ENCODE peak calls at places on chromosomes 2 and 18, in five cellular contexts. Q, W, M, O and E are unnamed samples.

GRCh38 chr2:223621901-223622300 is 19.7 kb upstream of the SCG2 start:
- DNase-seq in Q (no peak), W (no peak), M (no peak), O (no peak), E (no peak)

GRCh38 chr2:233007739-233008138 is 5.3 kb downstream of the NGEF start:
- DNase-seq in Q (no peak), W (no peak), M (no peak), O (no peak), E (no peak)

GRCh38 chr2:108215794-108216211 is 24.0 kb upstream of the SULT1C3 start:
- DNase-seq in Q (no peak), W (no peak), M (no peak), O (peak), E (no peak)

GRCh38 chr2:180184506-180184905 is 177.4 kb upstream of the CWC22 start:
- DNase-seq in Q (no peak), W (no peak), M (no peak), O (no peak), E (no peak)

GRCh38 chr18:7608798-7609197 is 41.7 kb downstream of the PTPRM start:
- DNase-seq in Q (no peak), W (no peak), M (no peak), O (no peak), E (no peak)

GRCh38 chr18:43159091-43159490 is 43.6 kb upstream of the RIT2 start:
- DNase-seq in Q (no peak), W (no peak), M (no peak), O (no peak), E (no peak)

GRCh38 chr2:28134857-28135256 is 244.3 kb downstream of the BABAM2 start:
- DNase-seq in Q (no peak), W (no peak), M (no peak), O (no peak), E (no peak)

GRCh38 chr18:77066689-77067088 is 65.9 kb downstream of the MBP start:
- DNase-seq in Q (no peak), W (no peak), M (no peak), O (no peak), E (no peak)

GRCh38 chr2:86393521-86394490 is 47.4 kb upstream of the KDM3A start:
- DNase-seq in Q (no peak), W (no peak), M (no peak), O (no peak), E (no peak)

GRCh38 chr18:62670573-62670972 is 44.8 kb upstream of the PHLPP1 start:
- DNase-seq in Q (no peak), W (no peak), M (no peak), O (no peak), E (no peak)

GRCh38 chr18:77140439-77141109 is 8.0 kb upstream of the MBP start:
- DNase-seq in Q (no peak), W (no peak), M (no peak), O (no peak), E (no peak)

GRCh38 chr2:127614731-127615130 is 31.2 kb upstream of the GPR17 start:
- DNase-seq in Q (no peak), W (no peak), M (no peak), O (no peak), E (no peak)

GRCh38 chr2:240431663-240432424 is 3.6 kb upstream of the GPC1 start:
- DNase-seq in Q (no peak), W (no peak), M (no peak), O (no peak), E (no peak)

GRCh38 chr18:55381277-55381676 is 206.7 kb downstream of the TCF4 start:
- DNase-seq in Q (no peak), W (no peak), M (no peak), O (no peak), E (no peak)

GRCh38 chr2:7748717-7749415 is 831.7 kb downstream of the RNF144A start:
- DNase-seq in Q (no peak), W (no peak), M (peak), O (no peak), E (no peak)

GRCh38 chr2:119004602-119005001 is 62.6 kb downstream of the MARCO start:
- DNase-seq in Q (no peak), W (no peak), M (no peak), O (no peak), E (no peak)

GRCh38 chr18:38545071-38545470 is 979.5 kb upstream of the CELF4 start:
- DNase-seq in Q (peak), W (no peak), M (peak), O (peak), E (peak)

GRCh38 chr2:130756041-130756720 is 841 bp downstream of the AMER3 start:
- DNase-seq in Q (peak), W (peak), M (no peak), O (peak), E (peak)

GRCh38 chr18:12585218-12585617 is 72.7 kb downstream of the SPIRE1 start:
- DNase-seq in Q (no peak), W (no peak), M (no peak), O (no peak), E (no peak)

DNA sequence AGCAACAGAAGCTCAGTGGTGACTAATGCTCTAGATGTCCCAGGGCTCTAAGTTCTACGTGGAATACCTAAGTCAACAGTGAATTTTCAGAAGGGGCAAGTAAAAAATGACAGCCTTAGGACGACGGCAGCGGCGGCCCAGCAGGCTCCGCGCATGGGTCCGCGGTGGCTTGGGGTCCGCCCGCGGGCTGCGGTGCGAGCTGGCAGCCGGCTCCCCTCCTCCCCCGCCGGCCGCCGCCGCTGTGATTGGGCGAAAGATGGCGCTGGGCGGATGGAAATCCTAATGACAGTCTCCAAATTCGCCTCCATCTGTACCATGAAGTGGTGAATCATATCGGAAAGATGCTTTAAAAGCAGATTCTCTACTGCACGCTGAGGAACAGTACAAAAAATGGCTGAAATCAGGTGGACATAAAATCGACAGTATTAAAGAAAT is 74.7 kb downstream of the HNRNPLL start:
- DNase-seq in Q (peak), W (no peak), M (no peak), O (peak), E (peak)
- TF ChIP-seq CTCF in Q (no peak), W (peak), M (no peak), O (peak), E (no peak)

GRCh38 chr2:202033317-202034248 is at the start of gene FZD7:
- DNase-seq in Q (peak), W (peak), M (peak), O (peak), E (peak)
- TF ChIP-seq CTCF in Q (no peak), W (peak), M (peak), O (no peak), E (no peak)

GRCh38 chr2:100228415-100228814 is 86.0 kb upstream of the AFF3 start:
- DNase-seq in Q (no peak), W (no peak), M (no peak), O (no peak), E (no peak)

GRCh38 chr2:100228967-100229366 is 86.6 kb upstream of the AFF3 start:
- DNase-seq in Q (no peak), W (no peak), M (no peak), O (no peak), E (no peak)

GRCh38 chr2:100222844-100223243 is 80.5 kb upstream of the AFF3 start:
- DNase-seq in Q (no peak), W (no peak), M (no peak), O (no peak), E (no peak)

GRCh38 chr2:100218552-100218951 is 76.2 kb upstream of the AFF3 start:
- DNase-seq in Q (no peak), W (no peak), M (no peak), O (no peak), E (no peak)

GRCh38 chr2:100223502-100223901 is 81.1 kb upstream of the AFF3 start:
- DNase-seq in Q (no peak), W (no peak), M (no peak), O (no peak), E (no peak)
- TF ChIP-seq CTCF in Q (no peak), W (no peak), M (no peak), O (no peak), E (no peak)

GRCh38 chr2:59276033-59276432 is 1034.9 kb upstream of the FANCL start:
- DNase-seq in Q (peak), W (peak), M (no peak), O (peak), E (no peak)
- TF ChIP-seq CTCF in Q (peak), W (peak), M (peak), O (peak), E (peak)

DNA sequence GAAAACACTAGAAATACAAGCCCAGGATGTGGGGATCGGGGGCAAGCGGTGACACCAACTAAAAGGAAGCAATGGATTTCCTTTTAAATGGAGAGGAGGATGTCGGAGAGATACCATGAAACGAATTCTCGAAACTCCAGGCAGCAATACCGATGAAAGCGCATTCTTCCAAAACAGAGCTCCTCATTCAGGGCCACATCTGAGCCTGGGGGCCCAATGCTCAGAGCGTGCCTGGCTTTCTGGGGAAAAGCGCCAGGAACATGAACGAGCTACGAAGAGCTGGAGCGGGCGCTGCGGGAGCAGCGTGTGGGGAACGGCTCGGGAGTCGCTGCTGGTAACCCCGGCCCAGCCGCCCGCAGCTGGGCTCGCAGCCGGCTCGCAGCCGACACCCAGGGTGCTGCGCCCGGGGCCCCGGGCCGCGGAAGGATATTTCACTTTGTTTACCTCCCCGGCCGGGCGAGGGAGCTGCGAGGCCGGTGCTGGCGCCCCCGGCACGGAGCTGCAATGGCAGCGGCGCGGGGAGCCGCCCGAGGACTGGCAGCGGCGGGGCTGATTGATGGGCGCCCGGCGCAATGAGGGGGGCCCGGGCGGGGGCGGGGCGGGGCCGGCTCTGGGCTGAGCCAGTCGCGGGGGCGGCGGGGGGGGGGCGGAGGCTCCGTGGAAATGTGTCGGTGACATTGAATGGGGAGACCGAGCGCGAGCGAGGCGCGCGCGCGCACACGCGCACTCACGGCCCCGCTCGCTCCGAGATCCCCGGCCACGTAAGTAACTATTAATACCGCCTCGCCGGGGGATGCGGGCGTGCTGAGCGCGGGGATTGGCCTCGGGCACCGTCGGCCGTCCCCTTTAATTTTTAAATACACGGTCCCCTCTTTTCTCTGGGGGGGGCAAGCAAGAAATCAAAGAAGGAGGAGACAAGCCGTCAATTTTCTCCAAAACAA is at the start of gene TRIB2:
- DNase-seq in Q (peak), W (peak), M (peak), O (peak), E (peak)
- TF ChIP-seq CTCF in Q (peak), W (peak), M (no peak), O (peak), E (no peak)

DNA sequence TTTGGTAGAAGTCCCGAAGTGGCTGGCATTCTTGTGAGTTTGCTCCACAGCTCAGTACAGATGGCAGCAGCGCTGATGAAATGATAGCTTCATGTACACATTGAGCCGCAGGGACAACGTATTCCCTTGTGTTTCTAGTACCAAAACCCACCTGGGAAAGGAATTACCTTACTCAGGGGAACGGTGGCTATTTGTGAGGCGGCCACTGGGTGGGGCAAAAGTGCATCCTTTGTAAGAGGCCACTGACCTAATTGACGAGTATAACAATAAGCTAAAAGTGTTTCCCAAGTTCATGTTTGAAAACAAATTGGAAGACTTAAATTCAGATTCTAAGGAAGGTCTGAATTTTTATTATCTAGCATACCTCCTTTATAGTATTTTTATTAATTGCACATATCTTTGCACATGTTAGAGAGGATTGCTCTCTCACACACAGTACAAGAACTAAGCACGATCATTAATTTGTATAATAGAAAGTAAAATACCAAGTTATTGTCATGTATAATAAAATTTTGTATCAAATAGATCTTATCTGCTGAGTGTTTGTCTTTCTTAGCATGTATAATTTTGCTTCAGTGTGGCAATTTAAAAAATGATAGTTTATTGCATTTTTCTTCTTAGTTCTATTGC is 25.3 kb upstream of the CDH7 start:
- DNase-seq in Q (peak), W (peak), M (no peak), O (peak), E (peak)
- TF ChIP-seq CTCF in Q (peak), W (no peak), M (peak), O (peak), E (peak)